ENCODE peak calls at places on chromosomes 1 and 21, in eight cellular contexts. V is astrocyte, D is MM.1S, C is esophagus muscularis mucosa, J is epithelial cell of esophagus, F is AG04449, Y is lower lobe of right lung, M is AG04450. X is an unnamed sample.
A peak's percentile ranks its signal among the peaks of the same experiment; 100 is the strongest.

GRCh38 chr1:41661428-41662060 is 177.1 kb upstream of the EDN2 start:
- DNase-seq in V (no peak), D (no peak), Y (peak; percentile 60), C (no peak), M (no peak), J (no peak), F (no peak), X (no peak)

GRCh38 chr1:233034845-233035244 is 84.4 kb downstream of the NTPCR start:
- DNase-seq in M (no peak), J (no peak), Y (no peak), F (no peak), D (no peak), V (no peak), C (no peak), X (no peak)

GRCh38 chr1:79549191-79549590 is 542.7 kb upstream of the ADGRL4 start:
- DNase-seq in Y (no peak), D (no peak), M (no peak), V (no peak), F (no peak), C (no peak), J (no peak), X (no peak)

GRCh38 chr21:32304998-32305397 is 6.3 kb downstream of the MRAP start:
- DNase-seq in D (no peak), C (no peak), V (no peak), Y (no peak), F (no peak), J (no peak), M (no peak), X (no peak)

GRCh38 chr1:230827081-230827681 is 41.1 kb downstream of the C1orf198 start:
- DNase-seq in M (no peak), J (no peak), C (peak; percentile 92), D (no peak), F (no peak), V (peak; percentile 77), Y (no peak), X (no peak)

GRCh38 chr1:25958475-25958874 is 39.4 kb downstream of the PAFAH2 start:
- DNase-seq in D (no peak), F (peak; percentile 71), V (peak; percentile 82), Y (no peak), C (no peak), J (peak; percentile 79), M (peak; percentile 26), X (no peak)

GRCh38 chr1:67674260-67675011 is 10.6 kb upstream of the GADD45A start:
- DNase-seq in F (no peak), M (no peak), Y (no peak), V (peak; percentile 64), D (peak; percentile 71), C (no peak), J (no peak), X (no peak)

GRCh38 chr1:28066393-28067154 is 21.8 kb downstream of the EYA3 start:
- DNase-seq in Y (no peak), F (no peak), V (no peak), C (no peak), M (no peak), D (no peak), J (no peak), X (no peak)

GRCh38 chr1:228295201-228295600 is 87.4 kb downstream of the OBSCN start:
- DNase-seq in D (no peak), J (no peak), C (no peak), F (no peak), V (no peak), M (no peak), Y (peak; percentile 21), X (no peak)

GRCh38 chr1:5404412-5405203 is 587.6 kb downstream of the NPHP4 start:
- DNase-seq in V (no peak), M (no peak), D (no peak), F (no peak), J (no peak), Y (no peak), C (no peak), X (no peak)

GRCh38 chr21:37367301-37367757 is 756 bp downstream of the DYRK1A start:
- DNase-seq in J (no peak), C (no peak), F (no peak), D (peak; percentile 50), Y (no peak), M (no peak), V (no peak), X (no peak)

GRCh38 chr1:7265771-7266371 is 480.6 kb downstream of the CAMTA1 start:
- DNase-seq in D (no peak), Y (no peak), J (peak; percentile 97), C (peak; percentile 47), M (peak; percentile 61), V (peak; percentile 93), F (no peak), X (peak; percentile 67)

GRCh38 chr21:14862794-14863720 is 201.7 kb downstream of the NRIP1 start:
- DNase-seq in Y (no peak), F (no peak), J (peak; percentile 22), D (peak; percentile 10), M (no peak), C (no peak), V (no peak), X (no peak)

DNA sequence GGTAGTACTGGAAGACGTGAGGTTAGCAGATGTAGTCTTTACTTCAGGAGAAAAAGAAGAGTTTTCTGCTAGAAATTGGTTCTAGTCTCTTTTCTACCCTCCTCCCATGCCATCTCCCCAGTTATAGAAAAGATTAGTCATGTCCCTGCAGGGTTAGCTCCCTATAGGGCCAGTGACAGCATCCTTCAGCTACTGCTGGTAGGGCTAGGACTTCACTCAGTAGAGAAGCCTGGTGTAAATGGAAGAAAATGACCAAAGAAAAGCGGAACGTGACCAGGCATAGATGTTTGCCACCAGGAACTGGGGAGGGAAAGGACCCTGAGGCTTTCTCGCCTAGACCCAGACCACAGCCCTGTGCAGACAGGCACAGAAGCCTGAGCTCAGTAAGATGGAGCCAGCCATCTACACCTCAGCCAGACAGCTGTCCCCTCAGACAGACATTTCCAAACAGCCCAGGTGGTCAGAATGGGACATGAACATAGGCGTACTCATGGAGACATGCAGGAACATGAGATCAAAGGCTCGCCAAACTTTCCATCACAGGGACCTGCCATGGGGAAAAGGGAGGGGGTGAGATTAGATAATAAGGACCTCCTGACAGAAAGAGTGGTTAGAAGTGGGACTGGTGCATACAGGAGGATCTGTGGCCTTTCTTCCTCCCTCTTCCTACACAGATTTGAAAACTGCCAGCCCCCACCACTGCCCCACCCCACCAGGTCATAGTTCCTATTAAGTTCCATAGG is 23.5 kb upstream of the SLAMF9 start:
- DNase-seq in Y (no peak), C (peak; percentile 87), D (no peak), V (no peak), M (no peak), J (no peak), F (no peak), X (no peak)
- H3K4me3 ChIP-seq in Y (no peak overlapping the region), C (no peak overlapping the region), D (no peak overlapping the region), V (no peak overlapping the region), M (no peak overlapping the region), J (no peak overlapping the region), F (no peak overlapping the region), X (no peak overlapping the region)

DNA sequence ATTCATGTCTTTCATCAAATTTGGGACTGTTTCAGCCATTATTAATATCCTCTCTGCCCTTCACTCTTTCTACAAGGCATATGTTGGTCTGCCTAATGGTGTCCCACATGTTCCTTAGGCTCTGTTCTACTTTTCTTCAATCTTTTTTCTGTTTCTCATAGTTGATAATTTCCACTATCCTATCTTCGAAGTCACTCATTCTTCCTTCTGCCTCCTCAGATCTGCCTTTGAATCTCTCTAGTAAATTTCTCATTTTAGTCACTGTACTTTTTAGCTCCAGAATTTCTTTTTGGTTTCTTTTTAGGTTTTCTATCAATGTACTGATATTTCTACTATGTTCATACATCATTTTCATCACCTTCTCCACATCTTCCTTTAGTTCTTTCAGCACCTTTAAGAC is 20.0 kb upstream of the NIBAN1 start:
- DNase-seq in F (no peak), J (no peak), V (no peak), M (no peak), Y (no peak), C (no peak), D (no peak), X (no peak)
- H3K4me3 ChIP-seq in F (no peak overlapping the region), J (no peak overlapping the region), V (no peak overlapping the region), M (no peak overlapping the region), Y (no peak overlapping the region), C (no peak overlapping the region), D (no peak overlapping the region), X (no peak overlapping the region)

DNA sequence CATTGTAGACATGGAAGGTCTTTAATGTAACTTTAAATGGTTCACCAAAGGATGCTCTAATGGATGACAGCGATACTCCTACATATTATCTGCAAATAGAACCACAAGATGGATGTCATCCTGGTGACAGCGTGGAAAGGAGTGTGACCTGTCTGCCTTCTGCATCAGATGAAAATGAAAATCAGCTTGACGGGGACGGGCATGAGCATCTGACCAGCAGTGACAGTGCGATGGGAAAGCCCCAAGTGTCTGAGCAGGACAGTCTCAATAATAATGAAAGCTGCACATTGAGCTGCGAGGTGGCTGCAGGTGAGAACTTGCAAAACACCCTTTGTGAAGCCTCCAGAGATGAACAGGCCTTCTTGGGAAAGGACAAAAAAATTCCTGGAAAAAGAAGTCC is 25.2 kb downstream of the CNST start:
- DNase-seq in F (no peak), J (no peak), Y (no peak), M (no peak), V (no peak), D (peak; percentile 90), C (no peak), X (no peak)
- H3K4me3 ChIP-seq in F (no peak overlapping the region), J (no peak overlapping the region), Y (no peak overlapping the region), M (no peak overlapping the region), V (no peak overlapping the region), D (peak overlapping the region; percentile 35), C (no peak overlapping the region), X (no peak overlapping the region)

GRCh38 chr1:37033355-37034291 is 692 bp downstream of the GRIK3 start:
- DNase-seq in J (no peak), F (no peak), Y (no peak), M (no peak), V (no peak), C (no peak), D (no peak), X (no peak)

GRCh38 chr1:37035828-37036666 is 1.7 kb upstream of the GRIK3 start:
- DNase-seq in V (no peak), F (no peak), J (no peak), M (no peak), Y (no peak), C (no peak), D (no peak), X (no peak)

GRCh38 chr1:37036667-37037053 is 2.3 kb upstream of the GRIK3 start:
- DNase-seq in D (no peak), J (no peak), C (no peak), V (no peak), Y (no peak), M (no peak), F (no peak), X (no peak)

GRCh38 chr1:37034301-37035013 is at the start of gene GRIK3:
- DNase-seq in J (no peak), Y (no peak), C (no peak), M (no peak), F (no peak), D (no peak), V (no peak), X (no peak)

DNA sequence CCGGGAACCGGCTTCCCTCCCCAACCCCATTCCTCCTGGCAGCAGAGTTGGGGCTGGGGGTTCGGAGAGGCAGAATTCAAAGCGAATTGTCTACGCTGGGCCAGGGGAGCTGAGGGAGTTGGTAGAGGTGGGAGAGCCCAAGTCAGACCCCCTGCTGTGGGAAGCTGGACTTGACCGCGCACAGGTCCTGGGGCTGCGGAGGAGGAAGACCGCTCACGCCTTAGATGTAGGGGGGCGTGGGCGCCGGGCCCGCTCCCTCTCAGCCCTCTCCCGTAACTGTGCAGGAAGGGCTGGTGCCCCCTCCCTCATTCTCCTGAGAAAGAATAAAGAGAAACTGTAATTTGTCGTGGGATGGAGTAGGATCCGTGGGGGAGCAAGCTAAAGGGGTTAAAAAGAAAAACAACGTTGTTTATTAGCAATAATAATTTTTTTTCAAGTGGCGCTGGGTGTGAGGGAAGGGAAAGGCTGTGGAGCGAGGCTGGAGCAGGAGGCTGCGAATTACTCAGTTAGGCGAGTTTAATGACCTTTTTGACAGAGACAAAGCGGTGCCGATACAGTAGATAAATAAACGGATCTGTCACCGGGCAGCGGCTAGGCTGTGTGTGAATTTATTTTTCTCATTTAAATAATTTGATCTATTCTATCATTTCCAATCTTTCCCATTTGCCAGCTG is 835 bp upstream of the GRIK3 start:
- DNase-seq in F (no peak), V (no peak), D (no peak), J (no peak), C (no peak), Y (no peak), M (no peak), X (no peak)
- H3K4me3 ChIP-seq in F (no peak overlapping the region), V (no peak overlapping the region), D (no peak overlapping the region), J (no peak overlapping the region), C (peak overlapping the region; percentile 44), Y (no peak overlapping the region), M (no peak overlapping the region), X (peak overlapping the region; percentile 48)

X was measured in breast epithelium.